ENCODE peak calls at places on chromosomes 5 and 9, in six cellular contexts. C is lung, L is right lobe of liver, J is astrocyte of the spinal cord, X is nephron progenitor cell, W is esophagus squamous epithelium. K is an unnamed sample.

GRCh38 chr9:95836072-95836471 is 39.4 kb upstream of the ERCC6L2 start:
- DNase-seq in C (no peak), W (no peak), X (no peak), J (peak), L (no peak), K (no peak)

GRCh38 chr5:145991044-145991575 is 54.7 kb downstream of the SH3RF2 start:
- DNase-seq in J (peak), L (no peak), C (no peak), X (no peak), W (no peak), K (no peak)

GRCh38 chr5:11302663-11303062 is 541.6 kb upstream of the DAP start:
- DNase-seq in L (no peak), X (no peak), C (no peak), J (no peak), W (no peak), K (no peak)

GRCh38 chr5:179825655-179826182 is 5.0 kb downstream of the SQSTM1 start:
- DNase-seq in W (no peak), X (no peak), L (peak), J (no peak), C (no peak), K (no peak)

GRCh38 chr9:36499156-36499886 is 73.4 kb upstream of the MELK start:
- DNase-seq in L (no peak), C (no peak), X (peak), W (no peak), J (no peak), K (no peak)

GRCh38 chr5:31343946-31344345 is 150.5 kb downstream of the CDH6 start:
- DNase-seq in W (no peak), X (no peak), J (no peak), C (no peak), L (no peak), K (no peak)

GRCh38 chr5:40619406-40619805 is 60.3 kb upstream of the PTGER4 start:
- DNase-seq in W (no peak), X (no peak), L (no peak), J (no peak), C (no peak), K (no peak)

GRCh38 chr9:37102476-37102875 is 17.9 kb upstream of the ZCCHC7 start:
- DNase-seq in X (no peak), L (no peak), W (no peak), J (no peak), C (no peak), K (no peak)

GRCh38 chr5:149264432-149265069 is 7.1 kb upstream of the AFAP1L1 start:
- DNase-seq in J (no peak), X (peak), W (no peak), L (no peak), C (peak), K (no peak)

GRCh38 chr9:25602366-25603044 is 75.7 kb downstream of the TUSC1 start:
- DNase-seq in L (no peak), C (no peak), W (no peak), X (no peak), J (no peak), K (no peak)

GRCh38 chr5:79552984-79553383 is 39.0 kb upstream of the HOMER1 start:
- DNase-seq in W (no peak), C (no peak), L (no peak), X (no peak), J (peak), K (no peak)

DNA sequence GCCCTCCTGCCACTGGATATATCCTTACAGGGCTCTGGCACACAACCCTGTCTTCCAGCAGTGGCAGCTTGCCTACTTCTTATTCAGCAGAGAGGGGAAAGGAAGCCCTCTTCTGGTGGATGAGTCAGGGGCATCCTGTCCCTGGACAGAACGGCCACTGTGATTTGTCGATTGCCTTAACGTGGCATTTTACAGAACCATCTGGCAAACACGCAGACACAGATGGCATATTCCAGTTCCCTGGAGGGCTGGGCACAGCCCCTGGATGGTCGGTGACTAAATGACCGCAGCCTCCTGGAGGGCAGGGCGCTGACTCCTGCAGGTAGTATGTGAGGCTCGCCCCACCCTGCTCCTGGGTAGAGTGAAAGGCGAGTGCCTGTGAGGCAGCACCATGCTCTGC is 62.1 kb downstream of the DCP2 start:
- DNase-seq in X (no peak), C (peak), J (peak), W (no peak), L (no peak), K (no peak)
- TF ChIP-seq CTCF in X (no peak), C (no peak), J (peak), W (no peak), L (no peak), K (no peak)

DNA sequence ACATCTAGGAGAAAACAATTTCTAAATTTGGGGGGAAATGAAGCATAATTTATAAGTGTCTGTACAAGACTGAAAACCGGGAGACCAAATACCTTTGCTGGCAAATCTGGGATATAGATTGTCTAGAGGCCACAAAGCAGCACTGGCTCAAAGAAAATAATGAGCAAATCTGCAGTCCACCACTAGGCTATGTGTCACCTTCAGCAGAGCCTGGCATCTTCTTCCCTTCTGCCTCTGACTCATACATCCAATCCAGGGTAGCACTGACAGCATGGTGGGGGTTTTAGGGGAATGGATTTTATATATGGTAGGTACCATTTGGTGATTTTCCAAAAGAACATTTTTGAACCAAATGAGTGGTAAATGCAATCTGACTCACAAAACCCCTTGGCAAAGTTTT is 12.8 kb downstream of the FAM81B start:
- DNase-seq in J (no peak), C (no peak), W (no peak), X (no peak), L (no peak), K (no peak)
- TF ChIP-seq CTCF in J (no peak), C (no peak), W (no peak), X (no peak), L (no peak), K (no peak)

DNA sequence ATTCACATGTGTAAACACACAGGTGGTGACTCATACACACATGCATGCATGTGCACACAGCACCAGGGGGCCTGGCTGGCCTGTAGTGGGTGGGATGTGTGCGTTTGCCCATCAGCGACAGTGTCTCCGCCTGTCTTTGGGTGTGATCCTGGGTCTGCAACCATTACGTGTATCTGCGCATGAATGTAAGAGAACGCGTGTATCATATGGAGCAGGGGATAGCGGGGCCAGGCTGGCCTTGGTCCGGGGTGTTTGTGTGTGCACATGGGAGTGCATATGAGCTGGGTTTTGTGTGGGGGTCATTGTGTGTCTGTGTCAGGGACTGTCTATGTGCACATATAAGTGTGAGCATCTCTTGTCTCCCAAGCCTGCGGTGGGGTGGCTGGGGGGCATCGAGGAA is 43.8 kb downstream of the PSD2 start:
- DNase-seq in L (peak), W (no peak), J (no peak), C (no peak), X (no peak), K (no peak)
- TF ChIP-seq CTCF in L (no peak), W (no peak), J (no peak), C (no peak), X (no peak), K (no peak)

GRCh38 chr5:108078345-108078744 is 303.6 kb downstream of the FBXL17 start:
- DNase-seq in X (no peak), W (no peak), J (no peak), C (no peak), L (no peak), K (no peak)

GRCh38 chr5:108078882-108079281 is 303.0 kb downstream of the FBXL17 start:
- DNase-seq in X (no peak), J (no peak), L (no peak), C (no peak), W (no peak), K (no peak)

GRCh38 chr5:108081707-108082106 is 300.2 kb downstream of the FBXL17 start:
- DNase-seq in W (no peak), X (no peak), L (no peak), J (no peak), C (no peak), K (no peak)

GRCh38 chr5:108079754-108080153 is 302.1 kb downstream of the FBXL17 start:
- DNase-seq in L (no peak), C (no peak), J (no peak), X (no peak), W (no peak), K (no peak)

DNA sequence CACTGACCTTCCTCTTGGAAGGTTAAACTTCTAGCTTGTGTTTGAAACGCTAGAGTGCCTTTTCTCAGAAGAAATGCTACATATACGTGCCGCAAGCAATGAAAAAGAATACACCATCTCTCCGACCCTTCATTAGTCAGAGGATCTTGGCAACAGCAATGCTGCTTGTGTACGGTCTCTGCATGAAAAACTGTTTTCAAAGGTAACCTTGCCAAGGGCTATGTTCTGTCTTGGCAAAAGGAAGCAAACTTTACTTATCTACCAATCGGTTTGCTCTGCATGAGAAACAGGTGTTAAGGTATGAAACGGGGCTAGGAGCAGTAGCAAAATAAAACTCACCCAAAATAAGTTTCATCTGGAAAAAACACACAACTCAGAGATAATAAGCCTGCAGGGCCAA is 297.8 kb downstream of the FBXL17 start:
- DNase-seq in W (no peak), C (no peak), L (no peak), X (no peak), J (peak), K (no peak)
- TF ChIP-seq CTCF in W (no peak), C (no peak), L (no peak), X (no peak), J (no peak), K (no peak)

GRCh38 chr9:126399251-126399650 is 72.6 kb downstream of the MVB12B start:
- DNase-seq in L (no peak), X (no peak), C (no peak), J (peak), W (no peak), K (no peak)

GRCh38 chr9:126394802-126395201 is 68.2 kb downstream of the MVB12B start:
- DNase-seq in X (no peak), W (no peak), J (no peak), C (no peak), L (no peak), K (no peak)

GRCh38 chr9:126395439-126396212 is 69.0 kb downstream of the MVB12B start:
- DNase-seq in X (no peak), J (peak), C (no peak), L (no peak), W (no peak), K (no peak)

GRCh38 chr9:126398403-126399058 is 71.9 kb downstream of the MVB12B start:
- DNase-seq in X (peak), C (peak), J (peak), L (peak), W (no peak), K (no peak)

DNA sequence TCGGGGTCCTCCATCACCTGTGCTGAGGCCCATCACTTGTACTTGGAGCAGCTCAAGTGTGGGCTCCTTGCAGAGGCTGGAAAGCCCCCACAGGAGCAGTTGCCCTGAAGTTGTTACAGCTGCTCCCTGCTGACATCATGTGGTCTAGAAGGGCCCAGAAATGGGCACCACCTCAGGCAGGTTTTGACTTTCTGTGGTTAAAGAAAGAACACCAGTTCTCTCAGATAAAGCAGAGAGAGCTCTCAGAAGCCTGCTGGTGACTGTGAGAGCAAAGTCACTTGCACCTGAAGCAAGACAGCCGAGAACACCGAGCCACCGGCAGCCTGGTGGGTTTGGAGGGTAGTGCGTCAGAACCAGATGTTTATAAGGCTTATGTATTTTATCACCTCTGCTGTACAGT is 70.4 kb downstream of the MVB12B start:
- DNase-seq in J (no peak), W (no peak), X (no peak), L (no peak), C (no peak), K (no peak)
- TF ChIP-seq CTCF in J (no peak), W (no peak), X (no peak), L (no peak), C (no peak), K (peak)

GRCh38 chr9:91092214-91092613 is 269.5 kb downstream of the AUH start:
- DNase-seq in J (no peak), W (no peak), X (no peak), L (no peak), C (no peak), K (no peak)

GRCh38 chr9:91085499-91086291 is 276.0 kb downstream of the AUH start:
- DNase-seq in L (no peak), C (no peak), J (no peak), W (no peak), X (no peak), K (no peak)

GRCh38 chr9:91086657-91087563 is 274.8 kb downstream of the AUH start:
- DNase-seq in X (no peak), L (no peak), W (no peak), J (no peak), C (no peak), K (no peak)

GRCh38 chr9:91090132-91090410 is 271.6 kb downstream of the AUH start:
- DNase-seq in L (no peak), W (no peak), X (no peak), J (no peak), C (no peak), K (no peak)

DNA sequence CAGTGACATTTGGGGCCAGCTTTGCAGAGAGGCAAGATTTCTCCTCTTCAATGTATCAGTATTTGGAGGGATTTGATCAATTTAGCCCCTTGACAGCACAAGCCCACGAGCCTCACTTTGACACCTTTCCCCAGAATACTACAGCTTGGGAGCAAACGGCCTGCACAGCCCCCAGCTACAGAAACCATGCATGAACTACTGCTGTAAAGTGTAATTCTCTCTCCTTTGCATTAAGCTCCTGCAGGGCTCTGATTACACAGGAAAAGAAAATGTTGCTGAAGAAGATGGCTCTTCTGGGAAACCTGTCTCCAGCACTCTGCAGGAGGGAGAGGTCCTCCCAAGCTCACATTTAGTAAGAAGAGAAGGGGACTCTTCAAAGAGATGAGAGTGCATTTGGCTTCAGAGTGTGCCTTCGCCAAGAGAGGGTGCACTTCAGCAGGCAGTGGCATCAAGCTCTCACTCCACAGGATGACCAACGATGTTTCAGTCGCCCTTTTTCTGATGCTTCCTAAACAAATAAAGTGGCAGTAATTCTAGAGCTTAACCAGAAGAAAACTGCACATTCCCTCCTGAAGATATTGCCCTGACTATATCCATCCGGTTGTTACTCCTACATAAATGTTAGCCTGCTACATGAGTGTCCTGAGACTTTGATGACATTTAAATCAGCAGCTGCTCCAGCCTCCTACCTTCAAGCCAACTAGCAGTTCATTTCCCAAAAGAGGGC is 272.1 kb downstream of the AUH start:
- DNase-seq in C (no peak), L (no peak), X (no peak), J (peak), W (no peak), K (no peak)
- TF ChIP-seq CTCF in C (no peak), L (peak), X (no peak), J (peak), W (peak), K (peak)

GRCh38 chr9:101486693-101487442 is 46.8 kb upstream of the RNF20 start:
- DNase-seq in C (peak), W (no peak), L (peak), J (peak), X (peak), K (peak)
- TF ChIP-seq CTCF in C (no peak), W (no peak), L (no peak), J (peak), X (peak), K (peak)